ENCODE peak calls at places on chromosomes 5 and 9, in six cellular contexts. B is Right ventricle myocardium inferior; Q is memory B cell; G is C1 segment of cervical spinal cord; L is fibroblast of villous mesenchyme; W is activated CD4-positive, alpha-beta T cell treated with anti-CD3 and anti-CD28 coated beads for 36 hours. R is an unnamed sample.

GRCh38 chr5:176627582-176627981 is 2.8 kb downstream of the SNCB start:
- DNase-seq in B (no peak), Q (no peak), G (no peak), L (no peak), W (no peak), R (no peak)

GRCh38 chr5:9947231-9947693 is 302.4 kb downstream of the ATPSCKMT start:
- DNase-seq in B (no peak), Q (no peak), G (no peak), L (no peak), W (no peak), R (no peak)

GRCh38 chr5:80738466-80738865 is 83.7 kb upstream of the DHFR start:
- DNase-seq in B (no peak), Q (no peak), G (no peak), L (no peak), W (no peak), R (peak; percentile 22)

GRCh38 chr5:82421119-82421518 is 143.0 kb upstream of the RPS23 start:
- DNase-seq in B (no peak), Q (no peak), G (no peak), L (peak; percentile 80), W (no peak), R (peak; percentile 83)

GRCh38 chr9:23552876-23553275 is 273.2 kb downstream of the ELAVL2 start:
- DNase-seq in B (no peak), Q (no peak), G (no peak), L (no peak), W (no peak), R (no peak)

GRCh38 chr9:69121155-69122085 is 52.7 kb upstream of the TJP2 start:
- DNase-seq in B (peak; percentile 74), Q (peak; percentile 47), G (peak; percentile 56), L (no peak), W (peak; percentile 56), R (no peak)

GRCh38 chr5:92518318-92518913 is 1062.6 kb downstream of the NR2F1-AS1 start:
- DNase-seq in B (no peak), Q (no peak), G (no peak), L (peak; percentile 60), W (peak; percentile 21), R (peak; percentile 72)

GRCh38 chr5:7087719-7088297 is 308.1 kb upstream of the ADCY2 start:
- DNase-seq in B (no peak), Q (no peak), G (no peak), L (no peak), W (no peak), R (no peak)

GRCh38 chr9:12855066-12855465 is 80.2 kb downstream of the LURAP1L start:
- DNase-seq in B (no peak), Q (no peak), G (no peak), L (no peak), W (no peak), R (no peak)

GRCh38 chr9:134434896-134435506 is 108.7 kb downstream of the RXRA start:
- DNase-seq in B (peak; percentile 97), Q (no peak), G (peak; percentile 82), L (peak; percentile 98), W (no peak), R (peak; percentile 96)

GRCh38 chr5:57277085-57277484 is 103.2 kb downstream of the GPBP1 start:
- DNase-seq in B (no peak), Q (no peak), G (no peak), L (peak; percentile 37), W (no peak), R (peak; percentile 36)

GRCh38 chr5:82931110-82931509 is 146.1 kb downstream of the TMEM167A start:
- DNase-seq in B (no peak), Q (no peak), G (no peak), L (no peak), W (no peak), R (no peak)

GRCh38 chr5:2779459-2779858 is 28.0 kb upstream of the IRX2 start:
- DNase-seq in B (no peak), Q (no peak), G (no peak), L (no peak), W (no peak), R (no peak)